ENCODE peak calls at places on chromosomes 7 and 10, in six cellular contexts. J, Q, T, W, E and R are unnamed samples.

GRCh38 chr10:47028466-47028865 is 117.2 kb downstream of the PTPN20 start:
- DNase-seq in J (no peak), Q (no peak), T (no peak), W (peak; percentile 51), E (peak; percentile 24), R (no peak)

GRCh38 chr7:116524609-116525297 is at the start of gene CAV1:
- DNase-seq in J (peak; percentile 89), Q (peak; percentile 96), T (no peak), W (peak; percentile 88), E (peak; percentile 93), R (peak; percentile 48)

GRCh38 chr7:128903621-128904361 is 6.7 kb downstream of the KCP start:
- DNase-seq in J (no peak), Q (no peak), T (no peak), W (no peak), E (no peak), R (no peak)

GRCh38 chr10:71136036-71136690 is 76.2 kb upstream of the UNC5B start:
- DNase-seq in J (no peak), Q (no peak), T (no peak), W (no peak), E (peak; percentile 70), R (no peak)

GRCh38 chr7:2508327-2509231 is 11.0 kb upstream of the LFNG start:
- DNase-seq in J (peak; percentile 86), Q (peak; percentile 40), T (peak; percentile 66), W (peak; percentile 84), E (peak; percentile 54), R (peak; percentile 53)

GRCh38 chr10:5985029-5985428 is 7.7 kb upstream of the IL15RA start:
- DNase-seq in J (no peak), Q (no peak), T (no peak), W (no peak), E (no peak), R (no peak)

GRCh38 chr7:24378871-24379608 is 95.0 kb downstream of the NPY start:
- DNase-seq in J (no peak), Q (peak; percentile 38), T (no peak), W (peak; percentile 68), E (no peak), R (no peak)

GRCh38 chr10:71804067-71804466 is 30.7 kb upstream of the VSIR start:
- DNase-seq in J (no peak), Q (no peak), T (no peak), W (no peak), E (no peak), R (no peak)

GRCh38 chr10:81018898-81019890 is 481.5 kb downstream of the SH2D4B start:
- DNase-seq in J (no peak), Q (peak; percentile 55), T (no peak), W (no peak), E (peak; percentile 74), R (no peak)

GRCh38 chr10:105161767-105162166 is 520.7 kb downstream of the SORCS3 start:
- DNase-seq in J (no peak), Q (no peak), T (no peak), W (no peak), E (peak; percentile 53), R (no peak)

GRCh38 chr7:34277016-34277800 is 371.9 kb downstream of the BMPER start:
- DNase-seq in J (no peak), Q (peak; percentile 25), T (no peak), W (no peak), E (no peak), R (no peak)

GRCh38 chr10:112525215-112525614 is 78.2 kb downstream of the VTI1A start:
- DNase-seq in J (no peak), Q (peak; percentile 15), T (no peak), W (no peak), E (no peak), R (no peak)

GRCh38 chr7:134991469-134992339 is 5.4 kb downstream of the AGBL3 start:
- DNase-seq in J (no peak), Q (no peak), T (no peak), W (no peak), E (no peak), R (no peak)

GRCh38 chr7:77917500-77918262 is 119.1 kb downstream of the PHTF2 start:
- DNase-seq in J (no peak), Q (no peak), T (no peak), W (no peak), E (no peak), R (no peak)

GRCh38 chr7:42221304-42221703 is 15.7 kb downstream of the GLI3 start:
- DNase-seq in J (no peak), Q (no peak), T (no peak), W (no peak), E (no peak), R (no peak)

GRCh38 chr10:13412894-13413293 is 64.8 kb upstream of the SEPHS1 start:
- DNase-seq in J (no peak), Q (no peak), T (no peak), W (no peak), E (no peak), R (no peak)

GRCh38 chr7:4249241-4249640 is 432.9 kb upstream of the FOXK1 start:
- DNase-seq in J (no peak), Q (no peak), T (no peak), W (no peak), E (peak; percentile 37), R (no peak)

GRCh38 chr10:126062132-126063032 is 166.0 kb downstream of the FANK1 start:
- DNase-seq in J (peak; percentile 93), Q (peak; percentile 99), T (no peak), W (no peak), E (no peak), R (no peak)

GRCh38 chr10:3980660-3981059 is 195.7 kb upstream of the KLF6 start:
- DNase-seq in J (no peak), Q (no peak), T (no peak), W (no peak), E (no peak), R (peak; percentile 15)

GRCh38 chr10:83965473-83965872 is 173.8 kb upstream of the GHITM start:
- DNase-seq in J (no peak), Q (no peak), T (no peak), W (no peak), E (peak; percentile 61), R (no peak)

GRCh38 chr10:133179128-133179520 is 19.1 kb downstream of the KNDC1 start:
- DNase-seq in J (no peak), Q (no peak), T (no peak), W (peak; percentile 48), E (no peak), R (no peak)

GRCh38 chr7:90006988-90007387 is 147.3 kb upstream of the STEAP1 start:
- DNase-seq in J (no peak), Q (no peak), T (no peak), W (no peak), E (no peak), R (no peak)

GRCh38 chr10:7417103-7417623 is 6.3 kb upstream of the SFMBT2 start:
- DNase-seq in J (no peak), Q (peak; percentile 71), T (no peak), W (no peak), E (no peak), R (peak; percentile 23)

GRCh38 chr10:53469383-53469782 is 696.8 kb upstream of the MBL2 start:
- DNase-seq in J (no peak), Q (no peak), T (no peak), W (no peak), E (no peak), R (no peak)

GRCh38 chr7:19107392-19108147 is 9.9 kb downstream of the TWIST1 start:
- DNase-seq in J (no peak), Q (peak; percentile 83), T (no peak), W (peak; percentile 68), E (peak; percentile 83), R (no peak)

DNA sequence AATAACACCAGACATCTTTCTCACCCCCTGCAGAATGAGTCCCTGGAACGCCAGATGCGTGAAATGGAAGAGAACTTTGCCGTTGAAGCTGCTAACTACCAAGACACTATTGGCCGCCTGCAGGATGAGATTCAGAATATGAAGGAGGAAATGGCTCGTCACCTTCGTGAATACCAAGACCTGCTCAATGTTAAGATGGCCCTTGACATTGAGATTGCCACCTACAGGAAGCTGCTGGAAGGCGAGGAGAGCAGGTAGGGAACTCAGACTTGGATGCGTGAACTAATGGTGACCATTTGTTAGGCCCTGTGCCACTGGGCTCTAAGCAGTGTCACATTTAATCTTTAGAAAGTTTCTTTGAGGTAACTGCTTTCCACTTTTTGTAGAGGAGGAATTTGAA is 7.1 kb downstream of the VIM start:
- DNase-seq in J (no peak), Q (peak; percentile 47), T (no peak), W (no peak), E (peak; percentile 72), R (no peak)
- H3K4me3 ChIP-seq in J (peak overlapping the region; percentile 80), Q (peak overlapping the region; percentile 97), T (no peak overlapping the region), W (peak overlapping the region; percentile 7), E (no peak overlapping the region), R (no peak overlapping the region)

DNA sequence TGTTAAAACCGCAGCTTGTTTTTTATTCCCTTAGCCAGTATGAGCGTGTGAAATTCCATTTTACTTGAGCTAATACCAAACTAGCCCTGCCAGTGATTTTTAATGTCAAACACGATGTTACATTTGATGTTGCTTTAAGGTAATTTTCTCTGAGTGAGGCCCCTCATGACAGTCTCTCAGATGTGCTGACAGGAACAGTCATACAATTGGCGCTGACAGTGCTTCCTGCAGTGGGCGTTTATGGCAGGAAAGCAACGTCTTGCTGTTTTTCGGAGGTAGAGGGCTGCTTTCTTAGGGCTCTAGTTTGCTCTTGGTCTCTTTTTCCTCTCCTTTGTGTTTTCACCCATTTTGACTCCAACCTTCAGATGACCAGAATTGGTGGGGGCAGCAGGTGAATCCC is 19.3 kb downstream of the PON1 start:
- DNase-seq in J (no peak), Q (peak; percentile 23), T (no peak), W (no peak), E (peak; percentile 77), R (no peak)
- H3K4me3 ChIP-seq in J (no peak overlapping the region), Q (no peak overlapping the region), T (no peak overlapping the region), W (no peak overlapping the region), E (no peak overlapping the region), R (no peak overlapping the region)

GRCh38 chr10:18341063-18341462 is 200.8 kb downstream of the CACNB2 start:
- DNase-seq in J (no peak), Q (no peak), T (no peak), W (no peak), E (no peak), R (no peak)
- H3K4me3 ChIP-seq in J (peak overlapping the region; percentile 33), Q (peak overlapping the region; percentile 9), T (no peak overlapping the region), W (no peak overlapping the region), E (no peak overlapping the region), R (no peak overlapping the region)

DNA sequence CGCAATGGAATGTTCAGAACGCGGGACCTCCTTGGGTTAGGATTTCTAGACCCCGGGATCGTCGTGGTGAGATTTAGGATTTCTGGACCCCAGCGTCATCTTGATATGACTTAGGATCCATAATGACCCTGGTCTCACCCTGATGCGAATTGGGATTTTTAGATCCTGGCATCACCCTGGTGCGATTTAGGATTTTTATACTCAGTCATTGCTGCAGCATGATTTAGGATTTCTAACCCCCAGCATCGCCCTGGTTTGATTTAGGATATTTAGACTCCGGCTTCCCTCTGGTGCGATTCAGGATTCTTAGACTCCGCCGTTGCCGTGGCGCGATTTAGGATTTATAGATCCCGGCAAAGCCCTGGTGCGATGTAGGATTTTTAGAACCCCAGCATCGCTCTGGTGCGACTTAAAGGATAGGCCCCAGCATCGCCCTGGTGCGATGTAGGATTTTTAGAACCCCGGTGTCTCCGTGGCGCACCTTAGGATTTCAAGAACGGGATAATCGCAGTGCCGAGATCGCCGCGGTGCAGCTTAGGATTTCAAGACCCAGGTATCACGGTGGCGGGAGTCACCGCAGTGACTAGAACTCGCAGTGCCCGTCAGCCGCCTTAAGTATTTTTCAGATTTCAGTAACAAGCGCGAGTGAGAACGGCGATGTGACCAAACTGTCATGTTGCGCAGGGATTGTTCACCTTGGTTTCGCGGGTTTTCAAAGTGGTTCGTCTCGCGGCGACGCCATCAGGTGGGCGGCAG is 812 bp downstream of the MEST start:
- DNase-seq in J (no peak), Q (no peak), T (no peak), W (peak; percentile 59), E (peak; percentile 59), R (no peak)
- H3K4me3 ChIP-seq in J (peak overlapping the region; percentile 61), Q (peak overlapping the region; percentile 10), T (peak overlapping the region; percentile 13), W (peak overlapping the region; percentile 31), E (peak overlapping the region; percentile 78), R (peak overlapping the region; percentile 25)

GRCh38 chr10:74967850-74968620 is 141.6 kb downstream of the KAT6B start:
- DNase-seq in J (no peak), Q (no peak), T (no peak), W (no peak), E (no peak), R (no peak)
- H3K4me3 ChIP-seq in J (no peak overlapping the region), Q (no peak overlapping the region), T (no peak overlapping the region), W (no peak overlapping the region), E (no peak overlapping the region), R (no peak overlapping the region)